ENCODE peak calls at places on chromosomes 7 and 10, in eight cellular contexts. L is Peyer's patch, B is NB4, M is GM12865, E is left ventricle myocardium inferior, T is bronchial epithelial cell, Y is GM23338, I is mammary epithelial cell. D is an unnamed sample.

GRCh38 chr10:63976538-63976937 is 455.3 kb downstream of the REEP3 start:
- DNase-seq in M (peak; percentile 68), T (peak; percentile 25), L (no peak), E (no peak), I (peak; percentile 9), B (peak; percentile 64), Y (peak; percentile 82), D (no peak)

GRCh38 chr10:121597504-121598241 is 571 bp downstream of the FGFR2 start:
- DNase-seq in I (peak; percentile 53), M (no peak), T (no peak), E (no peak), B (no peak), Y (peak; percentile 51), L (no peak), D (no peak)

GRCh38 chr10:110644598-110645462 is 694 bp downstream of the RBM20 start:
- DNase-seq in I (no peak), E (no peak), M (no peak), T (no peak), B (no peak), L (no peak), Y (no peak), D (no peak)

GRCh38 chr7:99805641-99806040 is 21.7 kb upstream of the CYP3A4 start:
- DNase-seq in T (no peak), B (no peak), Y (no peak), L (no peak), I (no peak), E (no peak), M (no peak), D (no peak)

GRCh38 chr7:16080131-16080530 is 341.2 kb downstream of the CRPPA start:
- DNase-seq in E (no peak), B (no peak), Y (no peak), M (no peak), I (peak; percentile 48), L (no peak), T (peak; percentile 52), D (no peak)

GRCh38 chr7:3068568-3068967 is 24.9 kb upstream of the CARD11 start:
- DNase-seq in E (no peak), B (peak; percentile 36), Y (no peak), L (no peak), I (no peak), T (no peak), M (peak; percentile 43), D (no peak)

GRCh38 chr7:6248581-6248980 is 23.8 kb downstream of the CYTH3 start:
- DNase-seq in L (no peak), I (peak; percentile 78), B (peak; percentile 68), M (no peak), T (peak; percentile 86), Y (no peak), E (no peak), D (no peak)

GRCh38 chr7:121853307-121853706 is 19.7 kb upstream of the PTPRZ1 start:
- DNase-seq in E (no peak), T (no peak), I (no peak), L (no peak), M (no peak), B (no peak), Y (no peak), D (no peak)

GRCh38 chr7:139597028-139597427 is 73.5 kb downstream of the CLEC2L start:
- DNase-seq in E (no peak), Y (no peak), L (no peak), B (no peak), I (no peak), M (no peak), T (no peak), D (no peak)

GRCh38 chr7:43758029-43758860 is at the start of gene BLVRA:
- DNase-seq in L (peak; percentile 79), B (peak; percentile 43), T (no peak), Y (peak; percentile 76), E (peak; percentile 76), I (peak; percentile 35), M (peak; percentile 72), D (no peak)

GRCh38 chr7:87505122-87505521 is 29.6 kb upstream of the ABCB4 start:
- DNase-seq in M (no peak), E (no peak), L (no peak), B (no peak), I (no peak), Y (no peak), T (peak; percentile 18), D (no peak)

GRCh38 chr7:87506243-87507180 is 31.0 kb upstream of the ABCB4 start:
- DNase-seq in Y (no peak), T (peak; percentile 33), E (no peak), L (no peak), B (peak; percentile 38), I (peak; percentile 5), M (peak; percentile 40), D (peak; percentile 5)

GRCh38 chr7:87507446-87507845 is 32.0 kb upstream of the ABCB4 start:
- DNase-seq in B (no peak), Y (peak; percentile 51), I (no peak), T (peak; percentile 2), E (no peak), M (no peak), L (no peak), D (no peak)

GRCh38 chr7:87510430-87510875 is 35.0 kb upstream of the ABCB4 start:
- DNase-seq in I (no peak), B (no peak), M (no peak), Y (peak; percentile 17), E (no peak), L (no peak), T (no peak), D (no peak)

DNA sequence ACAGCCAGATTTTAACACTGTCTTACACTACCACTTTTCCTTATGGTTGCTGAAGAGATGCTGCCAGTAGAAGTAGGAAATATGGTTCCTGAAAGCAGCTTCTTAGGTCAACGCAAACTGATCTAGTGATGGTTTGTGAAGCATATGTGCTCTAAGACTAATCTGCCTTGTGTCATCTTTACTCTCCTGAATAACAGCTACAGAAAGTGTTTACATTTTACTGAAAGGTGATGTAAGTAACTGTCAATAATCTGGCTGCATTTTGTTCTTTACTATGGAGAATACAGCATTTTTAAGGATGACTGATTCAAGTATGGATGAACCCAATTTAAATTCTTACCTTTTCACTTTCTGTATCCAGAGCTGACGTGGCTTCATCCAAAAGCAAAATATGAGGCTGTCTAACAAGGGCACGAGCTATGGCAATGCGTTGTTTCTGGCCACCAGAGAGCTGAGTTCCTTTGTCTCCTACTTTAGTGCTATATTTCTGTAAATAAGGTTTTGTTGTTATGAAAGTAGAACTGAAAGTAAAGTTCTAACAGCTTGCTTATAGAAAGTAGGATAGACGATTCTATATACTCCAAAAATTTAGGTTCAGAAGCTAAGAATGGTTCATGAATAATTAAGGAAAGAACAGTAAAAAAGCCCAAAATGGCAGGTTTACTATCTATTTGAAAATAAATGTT is 30.2 kb upstream of the ABCB4 start:
- DNase-seq in I (no peak), T (no peak), M (no peak), B (no peak), L (no peak), Y (no peak), E (no peak), D (no peak)
- H3K4me3 ChIP-seq in I (no peak overlapping the region), T (no peak overlapping the region), M (no peak overlapping the region), B (no peak overlapping the region), L (no peak overlapping the region), Y (no peak overlapping the region), E (no peak overlapping the region), D (no peak overlapping the region)

GRCh38 chr10:5776150-5776880 is 36.9 kb downstream of the GDI2 start:
- DNase-seq in I (no peak), Y (peak; percentile 70), E (no peak), B (no peak), L (no peak), M (no peak), T (no peak), D (no peak)
- TF ChIP-seq CTCF in I (no peak), Y (peak; percentile 60), E (no peak), B (no peak), L (no peak), M (no peak), T (no peak), D (no peak)

GRCh38 chr10:102243304-102243703 is 2.0 kb upstream of the PITX3 start:
- DNase-seq in L (no peak), Y (no peak), B (no peak), I (peak; percentile 67), T (peak; percentile 86), M (no peak), E (no peak), D (no peak)

GRCh38 chr10:102245932-102246251 is 560 bp downstream of the GBF1 start:
- DNase-seq in Y (no peak), I (no peak), L (no peak), T (no peak), M (no peak), E (no peak), B (no peak), D (no peak)

GRCh38 chr10:102245101-102245931 is at the start of gene GBF1:
- DNase-seq in B (peak; percentile 100), M (peak; percentile 99), T (peak; percentile 99), L (peak; percentile 97), I (peak; percentile 100), Y (peak; percentile 100), E (peak; percentile 91), D (peak; percentile 99)

GRCh38 chr10:102246261-102246660 is 929 bp downstream of the GBF1 start:
- DNase-seq in L (no peak), B (no peak), E (no peak), T (peak; percentile 50), Y (no peak), I (peak; percentile 34), M (peak; percentile 28), D (no peak)

DNA sequence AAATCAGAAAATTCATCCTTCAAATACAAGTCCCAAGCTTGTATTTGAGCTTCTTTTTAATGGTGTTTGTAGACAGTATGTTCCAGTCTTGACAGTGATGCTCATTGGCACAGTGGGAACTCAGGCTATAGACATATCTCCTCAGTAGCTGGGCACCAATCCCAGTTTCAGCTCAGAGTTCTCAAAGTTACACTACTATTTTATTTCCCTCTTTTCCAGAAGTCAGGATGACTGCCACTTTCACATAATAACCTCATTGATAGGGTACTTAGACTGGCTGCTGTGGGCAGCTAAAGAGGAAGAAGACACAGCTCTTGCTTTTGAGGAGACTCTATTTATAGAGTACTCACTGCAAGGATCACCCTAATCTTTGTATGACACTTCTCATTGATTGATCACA is 2.4 kb downstream of the GBF1 start:
- DNase-seq in Y (no peak), L (no peak), B (no peak), T (no peak), M (no peak), E (no peak), I (no peak), D (no peak)
- H3K4me3 ChIP-seq in Y (no peak overlapping the region), L (peak overlapping the region; percentile 14), B (peak overlapping the region; percentile 96), T (no peak overlapping the region), M (no peak overlapping the region), E (peak overlapping the region; percentile 74), I (no peak overlapping the region), D (no peak overlapping the region)

GRCh38 chr10:61110936-61111335 is 167.0 kb upstream of the RHOBTB1 start:
- DNase-seq in I (no peak), L (no peak), Y (no peak), T (no peak), M (no peak), B (no peak), E (no peak), D (no peak)

GRCh38 chr10:61110188-61110844 is 166.3 kb upstream of the RHOBTB1 start:
- DNase-seq in B (no peak), I (no peak), M (no peak), L (no peak), E (no peak), T (no peak), Y (no peak), D (peak; percentile 67)

GRCh38 chr10:61108880-61109279 is 164.9 kb upstream of the RHOBTB1 start:
- DNase-seq in B (no peak), M (no peak), L (no peak), Y (no peak), T (no peak), E (no peak), I (no peak), D (no peak)
- TF ChIP-seq CTCF in B (no peak), M (no peak), L (no peak), Y (no peak), T (no peak), E (no peak), I (no peak), D (no peak)